ENCODE peak calls at places on chromosome 6, in four cellular contexts. Q, W, B and E are unnamed samples.

GRCh38 chr6:107466062-107466461 is 6.7 kb upstream of the PDSS2 start:
- DNase-seq in Q (no peak), W (no peak), B (no peak), E (no peak)

GRCh38 chr6:139323511-139324445 is 32.0 kb upstream of the TXLNB start:
- DNase-seq in Q (peak; percentile 55), W (peak; percentile 76), B (no peak), E (peak; percentile 41)

GRCh38 chr6:74066168-74066871 is 370.3 kb downstream of the CD109 start:
- DNase-seq in Q (no peak), W (no peak), B (no peak), E (no peak)

GRCh38 chr6:37303891-37304503 is 46.1 kb upstream of the TMEM217 start:
- DNase-seq in Q (no peak), W (peak; percentile 29), B (peak; percentile 39), E (peak; percentile 15)

GRCh38 chr6:57262901-57263694 is 41.0 kb upstream of the RAB23 start:
- DNase-seq in Q (no peak), W (peak; percentile 72), B (no peak), E (no peak)

GRCh38 chr6:158416841-158417759 is 104.8 kb downstream of the TULP4 start:
- DNase-seq in Q (no peak), W (no peak), B (no peak), E (no peak)

GRCh38 chr6:157298325-157298724 is 25.0 kb downstream of the TMEM242 start:
- DNase-seq in Q (no peak), W (no peak), B (no peak), E (no peak)

GRCh38 chr6:106534564-106534982 is 94.7 kb downstream of the RTN4IP1 start:
- DNase-seq in Q (no peak), W (no peak), B (no peak), E (no peak)

GRCh38 chr6:17212541-17213371 is 68.4 kb upstream of the RBM24 start:
- DNase-seq in Q (peak; percentile 83), W (no peak), B (peak; percentile 25), E (peak; percentile 10)

GRCh38 chr6:24643925-24644324 is 2.1 kb downstream of the KIAA0319 start:
- DNase-seq in Q (no peak), W (no peak), B (no peak), E (no peak)

GRCh38 chr6:125732398-125732797 is 17.0 kb upstream of the HEY2 start:
- DNase-seq in Q (no peak), W (no peak), B (no peak), E (no peak)

GRCh38 chr6:168355716-168356522 is 36.3 kb upstream of the DACT2 start:
- DNase-seq in Q (peak; percentile 86), W (no peak), B (peak; percentile 67), E (peak; percentile 77)

GRCh38 chr6:160679402-160679769 is 15.3 kb upstream of the LPA start:
- DNase-seq in Q (no peak), W (no peak), B (peak; percentile 8), E (peak; percentile 77)

GRCh38 chr6:18151801-18152200 is 3.1 kb downstream of the TPMT start:
- DNase-seq in Q (no peak), W (no peak), B (no peak), E (no peak)

GRCh38 chr6:110283657-110284056 is 74.5 kb downstream of the METTL24 start:
- DNase-seq in Q (no peak), W (no peak), B (no peak), E (no peak)

GRCh38 chr6:118808794-118809668 is 84.9 kb upstream of the ASF1A start:
- DNase-seq in Q (no peak), W (no peak), B (no peak), E (no peak)

GRCh38 chr6:65402564-65402963 is 304.5 kb downstream of the EYS start:
- DNase-seq in Q (no peak), W (no peak), B (no peak), E (no peak)

GRCh38 chr6:163356324-163356723 is 58.2 kb upstream of the QKI start:
- DNase-seq in Q (peak; percentile 86), W (peak; percentile 16), B (peak; percentile 51), E (peak; percentile 35)

GRCh38 chr6:136058852-136059251 is 191.3 kb downstream of the MTFR2 start:
- DNase-seq in Q (no peak), W (no peak), B (no peak), E (no peak)